ENCODE peak calls at places on chromosomes 12 and 14, in nine cellular contexts. C, O, R, J, S, E, N, P and T are unnamed samples.

GRCh38 chr12:122891661-122892525 is 4.0 kb downstream of the VPS37B start:
- DNase-seq in C (no peak), O (peak), R (no peak), J (peak), S (no peak), E (no peak), N (no peak), P (no peak), T (no peak)

GRCh38 chr12:130110910-130111309 is 51.4 kb upstream of the FZD10 start:
- DNase-seq in C (no peak), O (no peak), R (no peak), J (no peak), S (no peak), E (no peak), N (no peak), P (no peak), T (no peak)

GRCh38 chr12:109632299-109632698 is 58.7 kb downstream of the MVK start:
- DNase-seq in C (no peak), O (no peak), R (no peak), J (no peak), S (no peak), E (no peak), N (no peak), P (no peak), T (no peak)

GRCh38 chr14:84340938-84341337 is 1189.0 kb upstream of the FLRT2 start:
- DNase-seq in C (no peak), O (no peak), R (no peak), J (no peak), S (no peak), E (no peak), N (no peak), P (no peak), T (no peak)

GRCh38 chr12:89350260-89350659 is 2.0 kb downstream of the DUSP6 start:
- DNase-seq in C (no peak), O (no peak), R (no peak), J (no peak), S (no peak), E (no peak), N (no peak), P (no peak), T (no peak)

GRCh38 chr14:91415794-91416743 is 1.6 kb downstream of the CCDC88C start:
- DNase-seq in C (no peak), O (peak), R (no peak), J (no peak), S (peak), E (peak), N (peak), P (no peak), T (no peak)

GRCh38 chr12:64560395-64561301 is 49.6 kb upstream of the RASSF3 start:
- DNase-seq in C (no peak), O (peak), R (peak), J (peak), S (no peak), E (no peak), N (no peak), P (peak), T (no peak)

GRCh38 chr12:104672501-104673265 is 215.9 kb downstream of the CHST11 start:
- DNase-seq in C (no peak), O (no peak), R (no peak), J (no peak), S (no peak), E (no peak), N (no peak), P (no peak), T (peak)

GRCh38 chr12:127480775-127481314 is 786.1 kb upstream of the TMEM132C start:
- DNase-seq in C (no peak), O (no peak), R (no peak), J (no peak), S (no peak), E (peak), N (no peak), P (no peak), T (no peak)

GRCh38 chr12:12072064-12072760 is 1.5 kb downstream of the BCL2L14 start:
- DNase-seq in C (no peak), O (no peak), R (no peak), J (no peak), S (no peak), E (peak), N (no peak), P (no peak), T (no peak)

GRCh38 chr12:65886996-65887395 is 62.7 kb downstream of the HMGA2 start:
- DNase-seq in C (no peak), O (no peak), R (no peak), J (no peak), S (no peak), E (no peak), N (no peak), P (no peak), T (no peak)

GRCh38 chr12:92602476-92602875 is 100.3 kb upstream of the PLEKHG7 start:
- DNase-seq in C (no peak), O (no peak), R (no peak), J (peak), S (no peak), E (no peak), N (no peak), P (peak), T (no peak)

GRCh38 chr12:51028126-51028810 is 2.1 kb upstream of the SLC11A2 start:
- DNase-seq in C (no peak), O (no peak), R (peak), J (no peak), S (no peak), E (peak), N (peak), P (peak), T (no peak)

GRCh38 chr12:6626654-6627283 is 9.0 kb downstream of the LPAR5 start:
- DNase-seq in C (no peak), O (no peak), R (no peak), J (no peak), S (no peak), E (no peak), N (no peak), P (no peak), T (no peak)

GRCh38 chr12:57342207-57342691 is 88.6 kb downstream of the R3HDM2 start:
- DNase-seq in C (peak), O (peak), R (peak), J (no peak), S (no peak), E (no peak), N (peak), P (no peak), T (peak)

GRCh38 chr12:86226481-86226880 is 29.7 kb downstream of the MGAT4C start:
- DNase-seq in C (no peak), O (no peak), R (no peak), J (no peak), S (no peak), E (no peak), N (no peak), P (no peak), T (no peak)

GRCh38 chr12:8860165-8860961 is 37.9 kb downstream of the A2ML1 start:
- DNase-seq in C (peak), O (peak), R (no peak), J (no peak), S (peak), E (peak), N (peak), P (peak), T (peak)